ENCODE peak calls at places on chromosomes 13 and 19, in six cellular contexts. C, H, T, W, L and O are unnamed samples.

GRCh38 chr13:52804202-52804641 is 44.2 kb downstream of the PCDH8 start:
- DNase-seq in T (no peak), L (no peak), W (no peak), C (no peak), H (no peak), O (no peak)

GRCh38 chr19:46710687-46711086 is 6.2 kb downstream of the PRKD2 start:
- DNase-seq in T (no peak), L (no peak), H (no peak), C (no peak), W (no peak), O (no peak)

GRCh38 chr19:10116085-10116865 is 3.4 kb downstream of the EIF3G start:
- DNase-seq in T (no peak), L (no peak), H (peak; percentile 87), W (no peak), C (no peak), O (no peak)

GRCh38 chr19:47351545-47351944 is 2.4 kb downstream of the DHX34 start:
- DNase-seq in W (no peak), H (no peak), C (no peak), L (peak; percentile 41), T (no peak), O (no peak)

GRCh38 chr19:34731019-34731829 is 2.8 kb upstream of the ZNF181 start:
- DNase-seq in C (no peak), H (no peak), W (no peak), L (no peak), T (no peak), O (no peak)

GRCh38 chr13:41650706-41651105 is 193.4 kb downstream of the RGCC start:
- DNase-seq in T (no peak), C (no peak), H (no peak), W (no peak), L (no peak), O (no peak)

GRCh38 chr19:38039966-38040365 is 133.0 kb downstream of the SIPA1L3 start:
- DNase-seq in C (no peak), W (no peak), T (no peak), H (no peak), L (no peak), O (no peak)

GRCh38 chr13:99626461-99627082 is 125.3 kb downstream of the TM9SF2 start:
- DNase-seq in L (peak; percentile 37), H (no peak), C (no peak), T (no peak), W (no peak), O (no peak)

DNA sequence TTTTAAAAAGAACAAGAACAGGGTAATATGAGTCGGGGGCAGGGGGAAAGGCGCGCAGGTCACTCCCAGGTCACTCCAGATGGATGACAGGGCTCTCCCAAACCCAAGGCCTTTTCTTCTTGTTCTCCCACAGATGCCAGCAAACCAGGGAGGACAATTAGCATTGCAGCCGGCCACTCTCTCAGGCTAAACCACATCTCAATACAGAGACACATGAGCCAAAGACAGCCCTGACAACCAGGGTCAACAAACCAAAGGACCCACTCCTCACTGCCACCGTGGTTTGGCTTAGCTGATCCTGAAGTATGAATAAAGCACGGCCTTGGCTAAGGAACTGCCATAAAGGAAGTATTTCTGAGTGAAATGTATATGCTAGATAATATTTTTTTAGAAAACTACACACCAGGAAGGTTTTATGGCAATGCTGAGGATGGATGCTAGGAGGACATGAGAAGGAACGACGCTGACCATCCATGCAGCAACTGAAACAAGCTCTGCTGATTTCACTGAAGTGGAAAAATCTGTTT is 47.2 kb downstream of the LATS2 start:
- DNase-seq in W (peak; percentile 51), L (no peak), C (no peak), H (no peak), T (no peak), O (no peak)
- H3K4me3 ChIP-seq in W (no peak overlapping the region), L (no peak overlapping the region), C (no peak overlapping the region), H (no peak overlapping the region), T (no peak overlapping the region), O (no peak overlapping the region)

DNA sequence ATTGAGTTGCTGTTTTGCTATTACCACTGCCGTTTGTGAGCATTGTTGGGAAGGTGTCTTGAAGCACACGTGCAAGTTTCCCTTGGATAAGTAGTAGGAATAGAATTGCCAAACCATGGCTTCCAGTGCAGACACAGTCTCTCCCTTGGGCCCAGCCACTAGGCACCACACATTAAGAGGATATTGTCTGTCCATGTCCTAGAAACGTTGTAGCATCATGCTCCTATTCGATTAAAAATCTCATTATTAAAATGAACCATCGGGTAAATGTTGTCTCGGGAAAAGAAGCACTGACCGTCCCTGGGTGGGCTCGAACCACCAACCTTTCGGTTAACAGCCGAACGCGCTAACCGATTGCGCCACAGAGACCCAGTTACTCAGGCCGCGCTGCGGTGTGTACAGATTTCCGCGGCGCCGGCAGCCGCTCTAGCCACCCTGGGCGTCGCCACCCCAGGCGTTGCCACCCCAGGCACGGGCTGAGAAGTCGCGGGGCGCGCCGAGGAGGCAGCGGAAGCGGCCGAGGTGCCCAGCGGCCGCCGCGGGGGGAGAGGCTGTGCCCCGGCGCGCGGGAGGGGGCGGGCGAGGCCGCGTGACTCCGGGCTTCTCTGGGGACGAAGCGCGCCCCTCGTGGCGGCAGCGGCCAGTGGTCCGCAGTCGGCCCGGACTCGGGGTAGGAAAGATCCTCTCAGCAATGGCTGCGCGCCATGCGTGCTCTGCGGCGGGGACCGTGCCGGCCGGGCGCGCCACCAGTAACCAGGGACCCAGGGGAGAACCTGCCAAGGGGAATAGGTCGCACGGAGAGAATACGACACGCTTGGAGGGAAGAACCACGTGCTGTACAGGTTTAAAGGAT is 56.2 kb downstream of the USPL1 start:
- DNase-seq in L (peak; percentile 59), W (peak; percentile 95), C (peak; percentile 91), T (peak; percentile 42), H (peak; percentile 61), O (peak; percentile 79)
- TF ChIP-seq POLR2A in L (peak; percentile 37), W (no peak), C (peak; percentile 31), T (peak; percentile 7), H (no peak), O (no peak)

GRCh38 chr13:44757671-44758070 is 181.5 kb upstream of the TSC22D1 start:
- DNase-seq in T (no peak), W (no peak), C (no peak), H (no peak), L (no peak), O (no peak)

GRCh38 chr13:44759222-44759721 is 183.1 kb upstream of the TSC22D1 start:
- DNase-seq in L (no peak), C (no peak), H (peak; percentile 23), T (no peak), W (no peak), O (no peak)

GRCh38 chr13:44760434-44760833 is 184.3 kb upstream of the TSC22D1 start:
- DNase-seq in H (no peak), L (no peak), T (no peak), C (no peak), W (no peak), O (no peak)

GRCh38 chr13:44759723-44760360 is 183.7 kb upstream of the TSC22D1 start:
- DNase-seq in T (no peak), L (no peak), C (no peak), W (no peak), H (peak; percentile 68), O (no peak)

GRCh38 chr13:44758595-44759221 is 182.6 kb upstream of the TSC22D1 start:
- DNase-seq in W (no peak), H (no peak), T (no peak), L (no peak), C (no peak), O (no peak)
- H3K4me3 ChIP-seq in W (no peak overlapping the region), H (peak overlapping the region; percentile 33), T (no peak overlapping the region), L (no peak overlapping the region), C (no peak overlapping the region), O (no peak overlapping the region)

DNA sequence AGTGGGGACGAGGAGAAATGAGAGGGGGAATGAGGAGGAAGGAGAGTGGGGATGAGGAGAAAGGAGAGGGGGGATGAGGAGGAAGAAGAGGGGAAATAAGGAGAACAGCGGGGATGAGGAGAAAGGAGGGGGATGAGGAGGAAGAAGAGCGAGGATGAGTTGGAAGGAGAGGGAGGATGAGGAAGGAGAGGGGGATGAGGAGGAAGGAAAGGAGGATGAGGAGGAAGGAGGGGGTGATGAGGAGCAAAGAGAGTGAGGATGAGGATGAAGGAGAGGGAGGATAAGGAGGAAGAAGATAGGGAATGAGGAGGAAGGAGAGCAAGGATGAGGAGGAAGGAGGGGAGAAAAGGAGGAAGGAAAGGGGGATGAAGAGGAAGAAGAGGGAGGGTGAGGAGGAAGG is 14.0 kb upstream of the VSTM2B start:
- DNase-seq in T (no peak), W (no peak), H (no peak), L (no peak), C (no peak), O (no peak)
- TF ChIP-seq POLR2A in T (no peak), W (no peak), H (no peak), L (no peak), C (no peak), O (no peak)

GRCh38 chr19:7855426-7856276 is 18.5 kb downstream of the PRR36 start:
- DNase-seq in L (no peak), W (no peak), T (no peak), C (no peak), H (no peak), O (no peak)

GRCh38 chr19:7856277-7856581 is 18.0 kb downstream of the PRR36 start:
- DNase-seq in C (no peak), W (no peak), T (no peak), L (no peak), H (no peak), O (no peak)

GRCh38 chr19:7852851-7853759 is 21.1 kb downstream of the PRR36 start:
- DNase-seq in H (no peak), C (peak; percentile 93), L (peak; percentile 85), T (no peak), W (peak; percentile 93), O (no peak)

GRCh38 chr19:7851623-7852500 is 21.8 kb downstream of the EVI5L start:
- DNase-seq in T (no peak), H (no peak), C (no peak), L (no peak), W (peak; percentile 52), O (no peak)

GRCh38 chr19:7853760-7854107 is 20.5 kb downstream of the PRR36 start:
- DNase-seq in W (no peak), T (no peak), C (no peak), H (no peak), L (no peak), O (no peak)
- H3K4me3 ChIP-seq in W (no peak overlapping the region), T (no peak overlapping the region), C (no peak overlapping the region), H (no peak overlapping the region), L (no peak overlapping the region), O (no peak overlapping the region)

DNA sequence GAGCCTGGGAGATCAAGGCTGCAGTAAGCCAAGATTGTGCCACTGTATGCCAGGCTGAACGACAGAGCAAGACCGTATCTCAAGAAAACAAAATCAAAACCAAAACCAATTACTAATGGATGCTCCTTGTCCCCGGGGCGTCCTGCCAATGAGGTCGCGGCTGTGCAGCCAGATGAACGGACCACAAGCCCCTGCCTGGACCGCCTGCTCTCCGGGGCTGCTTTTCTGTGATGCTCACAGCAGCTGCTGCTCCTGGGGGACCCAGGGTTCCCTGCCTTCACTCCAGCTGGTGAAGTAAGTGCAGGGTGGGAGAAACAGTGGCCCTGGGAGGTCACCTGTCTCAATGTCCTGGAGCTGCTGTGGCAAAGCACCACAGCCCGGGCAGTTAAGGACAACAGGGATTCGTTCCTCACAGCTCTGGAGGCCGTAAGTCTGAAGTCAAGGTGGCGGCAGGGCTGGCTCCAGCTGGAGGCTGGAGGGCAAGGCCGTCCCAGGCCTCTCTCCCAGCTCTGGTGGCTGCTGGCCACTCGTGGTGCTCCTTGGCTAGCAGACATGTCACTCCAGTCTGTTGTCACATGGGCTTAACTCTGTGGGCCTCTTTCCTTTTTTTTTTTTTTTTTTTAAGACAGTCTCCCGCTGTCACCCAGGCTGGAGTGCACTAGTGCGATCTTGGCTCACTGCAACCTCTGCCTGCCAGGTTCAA is 10.1 kb downstream of the COPE start:
- DNase-seq in W (peak; percentile 79), T (no peak), C (no peak), L (no peak), H (no peak), O (no peak)
- TF ChIP-seq POLR2A in W (no peak), T (no peak), C (no peak), L (no peak), H (no peak), O (no peak)